ENCODE peak calls at places on chromosomes 7 and 10, in four cellular contexts. E is lower leg skin, W is HCT116, X is GM12878. U is an unnamed sample.

GRCh38 chr7:55522268-55522902 is 49.9 kb downstream of the VOPP1 start:
- DNase-seq in E (no peak), W (no peak), X (no peak), U (no peak)

GRCh38 chr10:108421256-108421655 is 1256.8 kb upstream of the SORCS1 start:
- DNase-seq in E (no peak), W (no peak), X (no peak), U (peak)

GRCh38 chr7:28759373-28760013 is 198.6 kb downstream of the TRIL start:
- DNase-seq in E (no peak), W (no peak), X (no peak), U (no peak)

GRCh38 chr10:22727663-22728062 is 13.3 kb upstream of the PIP4K2A start:
- DNase-seq in E (no peak), W (no peak), X (no peak), U (no peak)

GRCh38 chr7:26291699-26292538 is at the start of gene SNX10:
- DNase-seq in E (no peak), W (peak), X (no peak), U (peak)

GRCh38 chr7:40175725-40176510 is 41.1 kb downstream of the SUGCT start:
- DNase-seq in E (no peak), W (no peak), X (no peak), U (no peak)

GRCh38 chr10:67788028-67788886 is 49.7 kb downstream of the DNAJC12 start:
- DNase-seq in E (peak), W (peak), X (no peak), U (peak)

GRCh38 chr10:49273626-49274025 is 25.3 kb upstream of the C10orf71 start:
- DNase-seq in E (no peak), W (no peak), X (no peak), U (no peak)

GRCh38 chr10:14953452-14954000 is 370 bp downstream of the DCLRE1C start:
- DNase-seq in E (peak), W (peak), X (peak), U (peak)

GRCh38 chr7:139591550-139592195 is 68.2 kb downstream of the CLEC2L start:
- DNase-seq in E (no peak), W (no peak), X (no peak), U (no peak)

GRCh38 chr7:159026271-159027047 is 118.2 kb downstream of the VIPR2 start:
- DNase-seq in E (no peak), W (no peak), X (no peak), U (no peak)

DNA sequence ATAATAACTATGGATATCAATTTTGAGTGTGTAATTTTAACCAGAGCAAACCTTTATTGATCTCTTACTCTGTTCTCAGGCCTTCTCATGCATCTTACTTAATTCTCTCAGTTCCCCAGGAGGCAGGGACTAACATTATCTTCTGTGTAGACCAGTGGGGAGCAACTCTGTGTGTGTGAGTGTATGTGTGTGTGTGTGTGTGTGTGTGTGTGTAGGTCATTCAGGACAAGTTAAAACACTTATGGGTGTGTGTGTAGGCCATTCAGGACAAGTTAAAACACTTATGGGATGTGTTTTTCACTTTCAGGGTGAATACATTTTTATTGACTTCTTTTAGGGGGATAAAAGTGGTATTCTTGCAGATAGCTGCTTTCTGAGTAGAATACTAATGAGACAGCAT is 145.0 kb downstream of the ADAM12 start:
- DNase-seq in E (no peak), W (no peak), X (no peak), U (no peak)
- TF ChIP-seq POLR2A in E (no peak), W (no peak), X (no peak), U (no peak)

GRCh38 chr7:126685018-126685573 is 567.6 kb downstream of the GRM8 start:
- DNase-seq in E (no peak), W (no peak), X (no peak), U (no peak)
- TF ChIP-seq POLR2A in E (no peak), W (no peak), X (no peak), U (no peak)

GRCh38 chr10:102777696-102778530 is 34.2 kb downstream of the WBP1L start:
- DNase-seq in E (no peak), W (no peak), X (no peak), U (no peak)

GRCh38 chr10:102773986-102774385 is 30.2 kb downstream of the WBP1L start:
- DNase-seq in E (no peak), W (no peak), X (no peak), U (peak)

GRCh38 chr10:102775201-102775972 is 31.6 kb downstream of the WBP1L start:
- DNase-seq in E (no peak), W (no peak), X (no peak), U (no peak)

GRCh38 chr10:102776779-102777417 is 33.1 kb downstream of the WBP1L start:
- DNase-seq in E (peak), W (no peak), X (no peak), U (peak)

GRCh38 chr10:102775973-102776669 is 32.4 kb downstream of the WBP1L start:
- DNase-seq in E (peak), W (no peak), X (no peak), U (peak)
- TF ChIP-seq POLR2A in E (no peak), W (no peak), X (no peak), U (peak)

DNA sequence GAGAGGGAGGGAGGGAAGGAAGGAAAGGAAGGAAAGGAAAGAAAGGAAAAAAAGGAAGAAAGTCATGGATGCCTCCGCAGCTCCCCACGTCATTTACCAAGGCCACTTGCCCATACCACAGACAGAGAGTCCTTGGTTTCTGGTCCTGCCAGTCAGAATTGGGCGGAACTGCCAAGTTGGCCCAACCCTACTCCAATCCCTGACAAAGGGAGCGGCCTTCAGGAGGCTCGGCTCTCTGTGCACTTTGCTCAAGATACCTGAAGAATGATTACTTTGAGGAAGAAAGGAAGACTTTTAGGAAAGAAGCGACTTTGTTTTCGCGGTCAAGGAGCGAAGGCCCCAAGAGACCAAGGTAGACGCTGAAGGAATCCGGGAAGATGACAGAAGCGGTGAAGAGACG is 49.1 kb upstream of the FXYD4 start:
- DNase-seq in E (no peak), W (no peak), X (no peak), U (no peak)
- TF ChIP-seq POLR2A in E (no peak), W (no peak), X (no peak), U (no peak)

GRCh38 chr7:867406-868188 is 8.8 kb upstream of the GET4 start:
- DNase-seq in E (peak), W (no peak), X (no peak), U (peak)
- TF ChIP-seq POLR2A in E (no peak), W (no peak), X (no peak), U (no peak)

GRCh38 chr10:96616961-96617360 is 30.1 kb upstream of the TM9SF3 start:
- DNase-seq in E (no peak), W (no peak), X (no peak), U (no peak)

GRCh38 chr10:96614515-96614914 is 27.7 kb upstream of the TM9SF3 start:
- DNase-seq in E (no peak), W (peak), X (no peak), U (peak)

GRCh38 chr10:96610817-96611216 is 24.0 kb upstream of the TM9SF3 start:
- DNase-seq in E (no peak), W (no peak), X (no peak), U (no peak)

GRCh38 chr10:96612052-96612830 is 25.4 kb upstream of the TM9SF3 start:
- DNase-seq in E (no peak), W (no peak), X (no peak), U (no peak)

GRCh38 chr10:96613565-96613964 is 26.8 kb upstream of the TM9SF3 start:
- DNase-seq in E (no peak), W (no peak), X (no peak), U (peak)
- TF ChIP-seq POLR2A in E (no peak), W (no peak), X (no peak), U (no peak)

GRCh38 chr10:61957806-61958205 is 56.3 kb downstream of the ARID5B start:
- DNase-seq in E (no peak), W (no peak), X (no peak), U (no peak)
- TF ChIP-seq POLR2A in E (no peak), W (no peak), X (no peak), U (no peak)

GRCh38 chr10:130111115-130111847 is 651 bp upstream of the C10orf143 start:
- DNase-seq in E (peak), W (peak), X (peak), U (peak)
- TF ChIP-seq POLR2A in E (no peak), W (no peak), X (peak), U (no peak)

DNA sequence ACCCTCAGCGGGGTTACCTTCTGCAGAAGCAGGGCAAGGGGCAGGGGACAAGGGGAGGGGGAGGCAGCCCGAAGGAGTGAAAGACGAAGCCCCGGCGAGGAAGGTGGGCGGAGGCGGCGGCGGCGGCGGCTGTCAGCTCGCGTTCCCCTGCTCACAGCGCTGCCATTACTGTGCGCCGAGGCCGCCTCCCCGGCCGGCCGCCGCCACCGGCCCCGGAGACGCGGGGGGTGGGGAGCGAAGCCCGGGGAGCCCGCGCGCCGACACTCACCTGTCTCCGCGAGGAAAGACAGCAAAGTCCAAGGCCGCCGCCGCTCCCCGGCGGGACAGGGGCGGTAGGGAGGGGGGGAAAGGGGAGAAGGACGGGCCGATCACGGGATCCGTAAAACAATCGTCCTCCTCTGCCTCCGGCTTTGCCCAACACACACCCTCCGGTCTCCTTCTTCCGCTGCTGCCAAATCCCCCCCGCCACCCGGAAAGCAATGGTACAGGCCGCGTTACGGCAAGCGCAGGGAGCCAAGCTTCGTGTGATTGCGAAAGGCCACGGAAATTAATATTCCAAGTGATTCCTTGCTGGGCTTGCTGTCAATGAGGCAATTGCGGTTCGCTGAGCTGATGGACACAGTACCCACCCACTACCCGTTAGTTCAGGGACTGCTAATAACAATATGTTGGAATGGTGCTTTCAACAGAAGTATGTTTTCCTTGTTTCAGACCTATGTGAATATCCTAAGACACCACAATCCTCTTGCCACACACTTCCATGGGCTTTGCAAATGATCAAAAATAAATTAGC is at the start of gene CUL2:
- DNase-seq in E (peak), W (peak), X (peak), U (peak)
- TF ChIP-seq POLR2A in E (no peak), W (no peak), X (peak), U (peak)